ENCODE peak calls at places on chromosomes 3 and 15, in nine cellular contexts. One of them, this sample, is unnamed.

GRCh38 chr3:120713262-120713661 is 29.1 kb downstream of the RABL3 start:
- DNase-seq in breast epithelium: no peak
- DNase-seq in esophagus squamous epithelium: no peak
- DNase-seq in Peyer's patch: no peak
- DNase-seq in gastrocnemius medialis: no peak
- DNase-seq in transverse colon: no peak
- DNase-seq in heart left ventricle: no peak
- DNase-seq in A549: no peak
- DNase-seq in K562: no peak
- DNase-seq in this sample: no peak

GRCh38 chr15:28114721-28115622 is 15.9 kb upstream of the OCA2 start:
- DNase-seq in breast epithelium: no peak
- DNase-seq in esophagus squamous epithelium: no peak
- DNase-seq in Peyer's patch: no peak
- DNase-seq in gastrocnemius medialis: no peak
- DNase-seq in transverse colon: no peak
- DNase-seq in heart left ventricle: no peak
- DNase-seq in A549: no peak
- DNase-seq in K562: no peak
- DNase-seq in this sample: no peak

GRCh38 chr3:13571831-13572750 is 23.2 kb downstream of the FBLN2 start:
- DNase-seq in breast epithelium: no peak
- DNase-seq in esophagus squamous epithelium: no peak
- DNase-seq in Peyer's patch: no peak
- DNase-seq in gastrocnemius medialis: no peak
- DNase-seq in transverse colon: no peak
- DNase-seq in heart left ventricle: no peak
- DNase-seq in A549: no peak
- DNase-seq in K562: no peak
- DNase-seq in this sample: no peak

GRCh38 chr3:123540285-123540684 is 44.6 kb downstream of the HACD2 start:
- DNase-seq in breast epithelium: no peak
- DNase-seq in esophagus squamous epithelium: no peak
- DNase-seq in Peyer's patch: no peak
- DNase-seq in gastrocnemius medialis: no peak
- DNase-seq in transverse colon: no peak
- DNase-seq in heart left ventricle: no peak
- DNase-seq in A549: no peak
- DNase-seq in K562: no peak
- DNase-seq in this sample: no peak

GRCh38 chr3:61617041-61617440 is 55.7 kb downstream of the PTPRG start:
- DNase-seq in breast epithelium: no peak
- DNase-seq in esophagus squamous epithelium: no peak
- DNase-seq in Peyer's patch: no peak
- DNase-seq in gastrocnemius medialis: no peak
- DNase-seq in transverse colon: no peak
- DNase-seq in heart left ventricle: no peak
- DNase-seq in A549: no peak
- DNase-seq in K562: no peak
- DNase-seq in this sample: no peak

GRCh38 chr15:51132384-51133139 is 37.9 kb upstream of the TNFAIP8L3 start:
- DNase-seq in breast epithelium: no peak
- DNase-seq in esophagus squamous epithelium: no peak
- DNase-seq in Peyer's patch: no peak
- DNase-seq in gastrocnemius medialis: peak; percentile 34
- DNase-seq in transverse colon: peak; percentile 49
- DNase-seq in heart left ventricle: no peak
- DNase-seq in A549: peak; percentile 69
- DNase-seq in K562: peak; percentile 51
- DNase-seq in this sample: peak; percentile 32

GRCh38 chr3:161939919-161940693 is 443.5 kb downstream of the OTOL1 start:
- DNase-seq in breast epithelium: no peak
- DNase-seq in esophagus squamous epithelium: no peak
- DNase-seq in Peyer's patch: no peak
- DNase-seq in gastrocnemius medialis: no peak
- DNase-seq in transverse colon: no peak
- DNase-seq in heart left ventricle: no peak
- DNase-seq in A549: no peak
- DNase-seq in K562: no peak
- DNase-seq in this sample: no peak

GRCh38 chr15:59174846-59175831 is 31.5 kb upstream of the LDHAL6B start:
- DNase-seq in breast epithelium: no peak
- DNase-seq in esophagus squamous epithelium: no peak
- DNase-seq in Peyer's patch: peak; percentile 65
- DNase-seq in gastrocnemius medialis: peak; percentile 39
- DNase-seq in transverse colon: peak; percentile 63
- DNase-seq in heart left ventricle: peak; percentile 30
- DNase-seq in A549: peak; percentile 87
- DNase-seq in K562: peak; percentile 62
- DNase-seq in this sample: no peak

GRCh38 chr3:15331072-15331605 is 1.2 kb downstream of the SH3BP5 start:
- DNase-seq in breast epithelium: no peak
- DNase-seq in esophagus squamous epithelium: no peak
- DNase-seq in Peyer's patch: no peak
- DNase-seq in gastrocnemius medialis: no peak
- DNase-seq in transverse colon: no peak
- DNase-seq in heart left ventricle: no peak
- DNase-seq in A549: no peak
- DNase-seq in K562: no peak
- DNase-seq in this sample: no peak

GRCh38 chr3:15333099-15333956 is 942 bp upstream of the SH3BP5 start:
- DNase-seq in breast epithelium: no peak
- DNase-seq in esophagus squamous epithelium: no peak
- DNase-seq in Peyer's patch: no peak
- DNase-seq in gastrocnemius medialis: no peak
- DNase-seq in transverse colon: no peak
- DNase-seq in heart left ventricle: no peak
- DNase-seq in A549: peak; percentile 18
- DNase-seq in K562: peak; percentile 63
- DNase-seq in this sample: no peak

GRCh38 chr3:15333957-15334263 is 1.5 kb upstream of the SH3BP5 start:
- DNase-seq in breast epithelium: no peak
- DNase-seq in esophagus squamous epithelium: no peak
- DNase-seq in Peyer's patch: no peak
- DNase-seq in gastrocnemius medialis: no peak
- DNase-seq in transverse colon: no peak
- DNase-seq in heart left ventricle: no peak
- DNase-seq in A549: no peak
- DNase-seq in K562: no peak
- DNase-seq in this sample: no peak

GRCh38 chr3:15331606-15332404 is 581 bp downstream of the SH3BP5 start:
- DNase-seq in breast epithelium: no peak
- DNase-seq in esophagus squamous epithelium: no peak
- DNase-seq in Peyer's patch: peak; percentile 66
- DNase-seq in gastrocnemius medialis: peak; percentile 47
- DNase-seq in transverse colon: peak; percentile 46
- DNase-seq in heart left ventricle: peak; percentile 27
- DNase-seq in A549: no peak
- DNase-seq in K562: no peak
- DNase-seq in this sample: peak; percentile 21

DNA sequence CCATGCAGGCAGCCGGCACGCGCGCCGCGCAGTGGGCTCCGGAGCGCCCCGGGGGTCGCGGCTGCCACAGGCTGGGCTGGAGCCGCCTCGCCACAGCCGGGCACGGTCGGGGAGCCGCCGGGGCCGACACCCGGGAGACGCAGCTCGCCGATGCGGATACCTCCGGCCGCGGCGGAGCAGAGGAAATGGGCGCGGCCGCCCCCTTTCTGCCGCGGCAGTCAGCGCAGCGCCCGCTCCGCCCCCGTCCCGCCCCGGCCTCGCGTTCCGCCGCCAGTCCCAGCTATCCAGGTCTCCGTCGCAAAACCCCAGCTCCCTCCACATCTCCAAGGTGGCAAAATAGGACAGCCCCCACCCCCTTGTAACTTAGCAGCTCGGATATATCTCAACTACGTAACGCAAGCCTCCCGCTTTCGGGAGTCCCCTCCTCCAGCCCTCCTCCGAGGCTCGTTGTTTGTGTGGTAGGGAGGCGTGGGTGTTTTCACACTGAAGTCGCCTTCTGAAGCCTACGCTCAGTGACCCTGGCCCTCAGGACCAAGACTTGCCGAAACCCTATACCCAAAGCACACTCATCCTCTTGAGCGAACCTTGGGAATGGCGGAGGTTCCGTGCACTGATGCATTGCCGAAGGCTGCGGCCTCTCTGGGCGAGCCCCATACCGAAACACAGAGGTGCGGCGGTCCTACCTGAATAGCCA is at the start of gene SH3BP5:
- DNase-seq in breast epithelium: peak; percentile 71
- DNase-seq in esophagus squamous epithelium: no peak
- DNase-seq in Peyer's patch: peak; percentile 82
- DNase-seq in gastrocnemius medialis: peak; percentile 66
- DNase-seq in transverse colon: peak; percentile 79
- DNase-seq in heart left ventricle: peak; percentile 81
- DNase-seq in A549: peak; percentile 68
- DNase-seq in K562: peak; percentile 89
- DNase-seq in this sample: peak; percentile 71
- TF ChIP-seq POLR2A in breast epithelium: no peak
- TF ChIP-seq POLR2A in esophagus squamous epithelium: no peak
- TF ChIP-seq POLR2A in Peyer's patch: no peak
- TF ChIP-seq POLR2A in gastrocnemius medialis: peak; percentile 91
- TF ChIP-seq POLR2A in transverse colon: no peak
- TF ChIP-seq POLR2A in heart left ventricle: peak; percentile 69
- TF ChIP-seq POLR2A in A549: peak; percentile 61
- TF ChIP-seq POLR2A in K562: peak; percentile 54
- TF ChIP-seq POLR2A in this sample: peak; percentile 68

DNA sequence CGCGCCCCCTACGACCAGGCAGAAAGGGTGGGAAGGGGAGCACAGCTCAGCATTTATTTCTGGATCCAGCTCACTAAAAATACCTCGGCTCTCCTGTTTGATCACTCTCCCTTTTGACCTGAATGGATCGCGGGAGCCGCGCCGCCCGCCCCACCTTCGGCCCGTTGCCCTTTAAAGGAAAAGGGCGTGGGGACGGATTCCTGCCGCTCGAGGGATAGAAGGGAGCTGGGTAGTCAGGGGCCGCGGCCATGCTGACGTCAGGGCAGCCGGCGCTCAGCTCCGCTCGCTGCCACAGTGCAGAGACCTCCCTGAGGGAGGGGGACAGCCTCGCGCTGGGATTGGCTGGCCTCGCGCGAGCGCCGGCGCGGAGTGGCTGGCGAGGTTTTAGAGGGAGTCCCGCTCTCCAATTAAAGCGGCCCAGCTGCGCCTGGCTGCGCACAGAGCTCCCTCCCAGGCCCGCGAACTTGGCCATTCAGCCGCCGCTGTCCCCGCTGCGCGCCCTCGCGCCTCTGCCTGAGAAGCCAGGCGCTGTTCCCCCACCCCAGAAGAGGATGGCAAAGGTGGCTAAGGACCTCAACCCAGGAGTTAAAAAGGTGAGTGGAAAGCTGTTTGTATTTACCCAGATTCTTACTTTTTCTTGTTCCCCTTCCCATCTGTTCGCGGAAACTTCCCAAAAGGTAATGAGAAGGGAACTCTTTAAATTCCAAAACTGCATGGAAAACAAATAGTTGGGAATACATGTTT is at the start of gene LMCD1:
- DNase-seq in breast epithelium: peak; percentile 92
- DNase-seq in esophagus squamous epithelium: peak; percentile 52
- DNase-seq in Peyer's patch: peak; percentile 93
- DNase-seq in gastrocnemius medialis: peak; percentile 97
- DNase-seq in transverse colon: peak; percentile 95
- DNase-seq in heart left ventricle: peak; percentile 97
- DNase-seq in A549: peak; percentile 97
- DNase-seq in K562: peak; percentile 67
- DNase-seq in this sample: peak; percentile 81
- TF ChIP-seq POLR2A in breast epithelium: peak; percentile 40
- TF ChIP-seq POLR2A in esophagus squamous epithelium: no peak
- TF ChIP-seq POLR2A in Peyer's patch: no peak
- TF ChIP-seq POLR2A in gastrocnemius medialis: peak; percentile 92
- TF ChIP-seq POLR2A in transverse colon: peak; percentile 47
- TF ChIP-seq POLR2A in heart left ventricle: peak; percentile 89
- TF ChIP-seq POLR2A in A549: peak; percentile 81
- TF ChIP-seq POLR2A in K562: no peak
- TF ChIP-seq POLR2A in this sample: peak; percentile 24

GRCh38 chr15:92811514-92811913 is 88.6 kb upstream of the CHD2 start:
- DNase-seq in breast epithelium: peak; percentile 61
- DNase-seq in esophagus squamous epithelium: no peak
- DNase-seq in Peyer's patch: no peak
- DNase-seq in gastrocnemius medialis: no peak
- DNase-seq in transverse colon: peak; percentile 56
- DNase-seq in heart left ventricle: no peak
- DNase-seq in A549: peak; percentile 80
- DNase-seq in K562: peak; percentile 66
- DNase-seq in this sample: no peak

GRCh38 chr15:92809064-92809879 is 90.9 kb upstream of the CHD2 start:
- DNase-seq in breast epithelium: peak; percentile 98
- DNase-seq in esophagus squamous epithelium: peak; percentile 85
- DNase-seq in Peyer's patch: peak; percentile 99
- DNase-seq in gastrocnemius medialis: peak; percentile 99
- DNase-seq in transverse colon: peak; percentile 98
- DNase-seq in heart left ventricle: peak; percentile 99
- DNase-seq in A549: peak; percentile 99
- DNase-seq in K562: peak; percentile 98
- DNase-seq in this sample: no peak

GRCh38 chr15:92809880-92810361 is 90.2 kb upstream of the CHD2 start:
- DNase-seq in breast epithelium: peak; percentile 50
- DNase-seq in esophagus squamous epithelium: no peak
- DNase-seq in Peyer's patch: no peak
- DNase-seq in gastrocnemius medialis: peak; percentile 58
- DNase-seq in transverse colon: peak; percentile 68
- DNase-seq in heart left ventricle: no peak
- DNase-seq in A549: peak; percentile 65
- DNase-seq in K562: peak; percentile 76
- DNase-seq in this sample: no peak

GRCh38 chr15:92812271-92812670 is 87.9 kb upstream of the CHD2 start:
- DNase-seq in breast epithelium: no peak
- DNase-seq in esophagus squamous epithelium: no peak
- DNase-seq in Peyer's patch: no peak
- DNase-seq in gastrocnemius medialis: no peak
- DNase-seq in transverse colon: peak; percentile 44
- DNase-seq in heart left ventricle: no peak
- DNase-seq in A549: no peak
- DNase-seq in K562: no peak
- DNase-seq in this sample: no peak

DNA sequence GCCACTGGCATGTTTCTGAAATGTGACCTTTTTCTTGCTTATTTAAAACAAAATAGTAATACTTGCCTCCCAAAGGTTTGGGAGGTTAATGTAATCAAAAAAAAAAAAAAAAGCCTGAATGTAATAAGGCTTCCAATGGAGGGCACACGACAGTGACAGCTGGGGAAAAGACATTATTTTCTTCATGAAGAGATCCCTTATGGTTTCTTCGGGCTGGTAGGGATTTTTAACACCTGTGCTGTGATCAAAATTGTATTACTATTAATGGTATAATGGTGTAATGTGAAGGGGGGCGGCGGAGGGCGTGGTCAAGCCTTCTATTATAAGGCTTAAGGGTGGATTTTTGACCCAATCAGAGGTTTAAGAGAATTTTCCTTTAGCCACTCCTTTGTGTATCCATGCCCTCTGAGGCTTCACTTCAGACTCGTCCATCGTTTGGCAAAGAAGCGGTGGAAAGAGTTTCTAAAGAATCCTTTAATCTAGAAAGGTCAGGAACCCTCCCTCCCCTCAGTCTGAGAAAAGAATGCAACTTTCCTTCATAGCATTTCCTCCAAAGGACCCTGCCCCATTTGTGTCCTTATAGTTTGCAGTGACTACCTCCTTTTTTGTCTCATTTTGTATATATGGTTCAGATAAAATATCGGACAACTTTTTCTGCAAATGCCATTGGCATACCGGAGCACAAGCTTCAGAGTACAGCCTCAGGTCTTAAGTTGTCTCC is 89.5 kb upstream of the CHD2 start:
- DNase-seq in breast epithelium: peak; percentile 69
- DNase-seq in esophagus squamous epithelium: no peak
- DNase-seq in Peyer's patch: no peak
- DNase-seq in gastrocnemius medialis: peak; percentile 74
- DNase-seq in transverse colon: peak; percentile 76
- DNase-seq in heart left ventricle: peak; percentile 75
- DNase-seq in A549: peak; percentile 92
- DNase-seq in K562: peak; percentile 87
- DNase-seq in this sample: no peak
- TF ChIP-seq POLR2A in breast epithelium: peak; percentile 18
- TF ChIP-seq POLR2A in esophagus squamous epithelium: no peak
- TF ChIP-seq POLR2A in Peyer's patch: peak; percentile 23
- TF ChIP-seq POLR2A in gastrocnemius medialis: peak; percentile 35
- TF ChIP-seq POLR2A in transverse colon: peak; percentile 42
- TF ChIP-seq POLR2A in heart left ventricle: peak; percentile 62
- TF ChIP-seq POLR2A in A549: peak; percentile 45
- TF ChIP-seq POLR2A in K562: peak; percentile 88
- TF ChIP-seq POLR2A in this sample: peak; percentile 17

GRCh38 chr3:119258915-119259314 is 18.2 kb upstream of the B4GALT4 start:
- DNase-seq in breast epithelium: no peak
- DNase-seq in esophagus squamous epithelium: no peak
- DNase-seq in Peyer's patch: no peak
- DNase-seq in gastrocnemius medialis: no peak
- DNase-seq in transverse colon: no peak
- DNase-seq in heart left ventricle: no peak
- DNase-seq in A549: no peak
- DNase-seq in K562: no peak
- DNase-seq in this sample: no peak
- TF ChIP-seq POLR2A in breast epithelium: no peak
- TF ChIP-seq POLR2A in esophagus squamous epithelium: no peak
- TF ChIP-seq POLR2A in Peyer's patch: no peak
- TF ChIP-seq POLR2A in gastrocnemius medialis: no peak
- TF ChIP-seq POLR2A in transverse colon: no peak
- TF ChIP-seq POLR2A in heart left ventricle: no peak
- TF ChIP-seq POLR2A in A549: no peak
- TF ChIP-seq POLR2A in K562: no peak
- TF ChIP-seq POLR2A in this sample: no peak

This sample was measured in H54.